ENCODE peak calls at places on chromosomes 16 and 17, in five cellular contexts. L, E, T, S and M are unnamed samples.
A peak's percentile ranks its signal among the peaks of the same experiment; 100 is the strongest.

GRCh38 chr16:48607056-48607825 is 2.7 kb downstream of the N4BP1 start:
- DNase-seq in T (no peak), E (no peak), L (no peak), S (no peak), M (peak; percentile 53)

GRCh38 chr17:18987862-18988545 is 16.6 kb downstream of the FAM83G start:
- DNase-seq in L (no peak), T (no peak), S (no peak), E (no peak), M (peak; percentile 68)

GRCh38 chr17:81386646-81387234 is 8.5 kb upstream of the BAHCC1 start:
- DNase-seq in T (no peak), S (no peak), E (peak; percentile 73), L (no peak), M (no peak)

GRCh38 chr17:20206068-20206467 is 196.9 kb downstream of the SPECC1 start:
- DNase-seq in L (no peak), E (no peak), T (no peak), S (no peak), M (no peak)

GRCh38 chr16:51773051-51773450 is 622.0 kb upstream of the SALL1 start:
- DNase-seq in E (no peak), T (no peak), S (no peak), L (no peak), M (no peak)

GRCh38 chr16:67435758-67436164 is 4.8 kb downstream of the HSD11B2 start:
- DNase-seq in T (no peak), S (no peak), E (no peak), L (no peak), M (no peak)

GRCh38 chr17:6505425-6506142 is 50.8 kb downstream of the PITPNM3 start:
- DNase-seq in E (no peak), L (no peak), T (no peak), S (no peak), M (no peak)

GRCh38 chr17:80219013-80219776 is 938 bp downstream of the SGSH start:
- DNase-seq in E (peak; percentile 82), S (peak; percentile 66), T (peak; percentile 12), L (no peak), M (peak; percentile 68)

GRCh38 chr17:11980813-11981212 is 16.5 kb downstream of the ZNF18 start:
- DNase-seq in E (no peak), S (no peak), T (no peak), L (no peak), M (no peak)

GRCh38 chr17:77455111-77455877 is 314.5 kb downstream of the SEC14L1 start:
- DNase-seq in L (no peak), E (no peak), T (no peak), S (no peak), M (no peak)

GRCh38 chr17:49908782-49909714 is 59.9 kb upstream of the DLX4 start:
- DNase-seq in L (no peak), T (no peak), E (no peak), S (no peak), M (no peak)

GRCh38 chr16:54879681-54880080 is 51.0 kb upstream of the IRX5 start:
- DNase-seq in E (no peak), T (no peak), L (no peak), S (no peak), M (no peak)

GRCh38 chr16:51607202-51607756 is 456.2 kb upstream of the SALL1 start:
- DNase-seq in E (no peak), L (no peak), T (no peak), S (no peak), M (no peak)

GRCh38 chr17:21252289-21252874 is 828 bp downstream of the NATD1 start:
- DNase-seq in S (no peak), T (no peak), E (no peak), L (no peak), M (no peak)

GRCh38 chr16:77859493-77860232 is 71.3 kb downstream of the VAT1L start:
- DNase-seq in E (no peak), L (no peak), T (no peak), S (no peak), M (no peak)

GRCh38 chr16:18983565-18984424 is at the start of gene TMC7:
- DNase-seq in T (peak; percentile 80), S (no peak), L (peak; percentile 71), E (peak; percentile 94), M (peak; percentile 71)

GRCh38 chr17:15236281-15237105 is 28.6 kb downstream of the PMP22 start:
- DNase-seq in E (no peak), T (no peak), L (no peak), S (no peak), M (no peak)

GRCh38 chr17:48626470-48627241 is 498 bp upstream of the HOXB9 start:
- DNase-seq in S (no peak), L (no peak), E (no peak), T (peak; percentile 88), M (no peak)

GRCh38 chr17:72618018-72618509 is 474.4 kb downstream of the SLC39A11 start:
- DNase-seq in L (no peak), T (peak; percentile 66), E (peak; percentile 80), S (no peak), M (no peak)
- TF ChIP-seq JUND in L (no peak), T (no peak), E (no peak), S (no peak), M (no peak)

GRCh38 chr17:75831032-75831567 is 13.1 kb downstream of the UNC13D start:
- DNase-seq in E (no peak), S (no peak), T (no peak), L (no peak), M (no peak)

GRCh38 chr17:75832652-75833400 is 11.4 kb downstream of the UNC13D start:
- DNase-seq in E (no peak), S (no peak), T (no peak), L (no peak), M (no peak)

GRCh38 chr17:75830168-75831031 is 13.8 kb downstream of the UNC13D start:
- DNase-seq in T (no peak), S (no peak), E (peak; percentile 88), L (peak; percentile 70), M (no peak)

GRCh38 chr17:75834279-75834920 is 9.8 kb downstream of the UNC13D start:
- DNase-seq in E (no peak), S (no peak), T (no peak), L (no peak), M (no peak)

DNA sequence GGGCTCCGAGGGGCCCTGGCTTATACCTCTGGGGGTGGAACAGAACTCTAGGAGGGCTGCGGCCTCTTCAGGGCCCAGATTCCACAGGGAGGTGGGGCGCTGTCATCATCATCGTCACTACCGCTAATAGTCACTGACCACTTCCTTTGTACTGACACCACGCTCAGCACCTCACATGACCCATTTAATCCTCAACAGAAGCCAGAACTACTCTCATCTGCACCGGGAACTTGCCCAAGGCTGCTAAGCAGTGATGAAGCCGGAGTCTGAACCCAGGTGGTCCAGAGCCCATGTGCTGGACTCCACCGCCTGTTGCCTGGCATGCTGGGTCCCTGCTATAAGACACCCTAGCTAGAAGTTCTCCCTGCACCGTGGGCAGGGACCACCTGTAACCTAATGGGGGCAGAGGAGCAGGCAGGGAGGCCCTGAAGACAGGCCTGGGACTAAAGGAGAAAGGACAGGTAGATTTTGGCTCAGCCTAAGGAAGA is 12.0 kb downstream of the UNC13D start:
- DNase-seq in S (no peak), T (no peak), L (no peak), E (no peak), M (no peak)
- TF ChIP-seq JUND in S (no peak), T (no peak), L (no peak), E (no peak), M (no peak)

GRCh38 chr16:69330286-69331109 is at the start of gene PDF:
- DNase-seq in T (peak; percentile 79), E (peak; percentile 98), S (peak; percentile 34), L (peak; percentile 84), M (peak; percentile 95)

GRCh38 chr16:69326172-69326873 is 4.1 kb downstream of the PDF start:
- DNase-seq in E (no peak), L (no peak), S (no peak), T (no peak), M (no peak)

GRCh38 chr16:69328854-69329316 is 1.5 kb downstream of the PDF start:
- DNase-seq in L (no peak), T (no peak), E (no peak), S (no peak), M (no peak)

GRCh38 chr16:69327585-69328310 is 2.6 kb downstream of the PDF start:
- DNase-seq in T (no peak), E (no peak), S (no peak), L (no peak), M (no peak)

GRCh38 chr16:69329369-69330285 is 761 bp downstream of the PDF start:
- DNase-seq in S (no peak), E (peak; percentile 72), T (no peak), L (no peak), M (peak; percentile 73)
- TF ChIP-seq JUND in S (no peak), E (no peak), T (no peak), L (no peak), M (no peak)

DNA sequence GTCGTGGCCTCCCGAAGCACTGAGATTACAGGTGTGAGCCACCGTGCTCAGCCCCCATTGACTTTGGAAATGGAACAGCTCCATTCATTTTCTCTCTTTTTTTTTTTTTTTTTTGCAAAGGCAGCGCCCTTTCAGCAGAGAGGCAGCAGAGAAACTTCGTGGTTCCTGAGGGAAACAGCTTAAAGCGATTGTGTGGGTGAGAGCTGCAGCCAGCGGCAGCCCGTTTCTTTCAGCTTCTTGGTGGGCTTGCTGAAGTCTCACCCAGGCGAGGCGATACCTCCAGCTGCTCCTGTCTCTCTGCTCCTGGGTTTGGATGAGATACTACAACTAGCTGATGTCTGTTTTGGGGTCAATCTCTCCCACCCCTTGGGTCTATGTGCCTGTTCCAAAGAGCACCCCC is 7.7 kb downstream of the KDM8 start:
- DNase-seq in L (no peak), S (no peak), E (no peak), T (no peak), M (no peak)
- TF ChIP-seq JUND in L (no peak), S (no peak), E (no peak), T (no peak), M (no peak)

DNA sequence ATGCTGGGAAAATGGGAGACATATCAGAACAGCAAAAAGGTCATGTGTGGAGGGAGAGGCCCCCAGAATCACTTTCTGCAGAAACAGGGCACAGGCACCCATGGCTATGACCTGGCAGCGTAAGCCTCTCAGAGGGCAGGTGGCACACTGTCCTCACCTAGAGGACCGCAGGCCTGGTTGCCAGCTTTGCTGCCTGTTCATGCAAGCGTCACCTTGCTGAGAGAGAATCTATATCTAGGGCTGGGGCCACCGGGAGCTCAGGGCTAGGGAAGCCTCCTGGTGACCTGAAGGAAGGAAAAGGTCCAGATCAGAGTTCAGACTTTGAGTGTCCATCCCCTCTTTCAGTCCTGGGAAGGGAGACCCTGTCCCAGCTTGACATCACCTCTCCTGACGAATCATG is 78.7 kb downstream of the GOSR1 start:
- DNase-seq in T (no peak), S (no peak), E (no peak), L (no peak), M (no peak)
- TF ChIP-seq JUND in T (no peak), S (no peak), E (no peak), L (no peak), M (no peak)

GRCh38 chr16:89199241-89200123 is 855 bp downstream of the SLC22A31 start:
- DNase-seq in L (no peak), S (no peak), T (no peak), E (no peak), M (no peak)

GRCh38 chr16:89200124-89200849 is at the start of gene SLC22A31:
- DNase-seq in T (no peak), E (peak; percentile 36), S (no peak), L (no peak), M (no peak)

GRCh38 chr16:89201467-89202377 is 1.4 kb upstream of the SLC22A31 start:
- DNase-seq in T (peak; percentile 84), E (peak; percentile 98), L (peak; percentile 53), S (no peak), M (peak; percentile 98)

GRCh38 chr16:89200850-89201466 is 621 bp upstream of the SLC22A31 start:
- DNase-seq in S (no peak), L (no peak), E (peak; percentile 49), T (no peak), M (no peak)

GRCh38 chr16:89202422-89203215 is 2.3 kb upstream of the SLC22A31 start:
- DNase-seq in T (no peak), L (no peak), E (no peak), S (no peak), M (no peak)
- TF ChIP-seq JUND in T (no peak), L (no peak), E (no peak), S (no peak), M (no peak)